ENCODE peak calls at places on chromosomes 5 and 9, in nine cellular contexts. U, K, G, L, X, J, H, N and D are unnamed samples.

GRCh38 chr5:94571415-94571814 is 47.0 kb downstream of the KIAA0825 start:
- DNase-seq in X (no peak), L (no peak), G (no peak), U (no peak), N (no peak), H (no peak), J (no peak), K (no peak), D (no peak)

GRCh38 chr5:170112876-170113516 is 7.3 kb downstream of the FOXI1 start:
- DNase-seq in J (no peak), U (no peak), G (no peak), L (no peak), K (no peak), N (no peak), X (no peak), H (no peak), D (no peak)

GRCh38 chr5:128487041-128487440 is 51.0 kb downstream of the FBN2 start:
- DNase-seq in H (no peak), X (no peak), J (no peak), U (no peak), G (no peak), L (no peak), K (no peak), N (no peak), D (no peak)

GRCh38 chr5:68464424-68464823 is 248.9 kb downstream of the PIK3R1 start:
- DNase-seq in G (peak; percentile 19), L (peak; percentile 15), K (no peak), J (no peak), H (no peak), X (no peak), U (peak; percentile 35), N (peak; percentile 63), D (no peak)

GRCh38 chr5:113212244-113212920 is 222.4 kb downstream of the TSSK1B start:
- DNase-seq in U (peak; percentile 35), K (no peak), H (peak; percentile 27), L (no peak), G (no peak), J (no peak), X (peak; percentile 66), N (no peak), D (peak; percentile 71)

GRCh38 chr9:74478606-74479005 is 18.5 kb upstream of the RORB start:
- DNase-seq in N (no peak), U (no peak), K (no peak), X (no peak), L (no peak), H (no peak), G (no peak), J (no peak), D (peak; percentile 93)

GRCh38 chr9:83384214-83384613 is 154.0 kb downstream of the FRMD3 start:
- DNase-seq in L (no peak), U (no peak), J (no peak), K (no peak), H (no peak), X (no peak), G (no peak), N (no peak), D (peak; percentile 88)

GRCh38 chr5:174418809-174419522 is 305.4 kb upstream of the MSX2 start:
- DNase-seq in K (no peak), L (no peak), H (no peak), U (no peak), G (no peak), X (no peak), J (no peak), N (no peak), D (no peak)

GRCh38 chr5:10666531-10667305 is 94.3 kb downstream of the DAP start:
- DNase-seq in L (no peak), K (no peak), J (no peak), G (no peak), U (no peak), N (no peak), H (no peak), X (no peak), D (no peak)

GRCh38 chr5:88729476-88730182 is 153.4 kb downstream of the MEF2C start:
- DNase-seq in N (peak; percentile 50), K (peak; percentile 24), J (peak; percentile 35), G (peak; percentile 58), U (peak; percentile 83), H (peak; percentile 78), X (no peak), L (no peak), D (peak; percentile 84)

GRCh38 chr5:92002875-92003274 is 619.8 kb upstream of the ARRDC3 start:
- DNase-seq in G (no peak), U (no peak), K (no peak), X (no peak), H (no peak), L (no peak), J (no peak), N (no peak), D (no peak)

GRCh38 chr5:126516133-126516532 is 78.9 kb downstream of the ALDH7A1 start:
- DNase-seq in X (no peak), H (no peak), G (no peak), K (no peak), U (no peak), L (no peak), N (no peak), J (no peak), D (peak; percentile 82)

GRCh38 chr5:78327761-78328510 is 32.5 kb upstream of the SCAMP1 start:
- DNase-seq in J (no peak), X (no peak), N (no peak), G (no peak), K (no peak), U (no peak), L (no peak), H (no peak), D (no peak)

GRCh38 chr9:18638448-18639249 is 164.7 kb downstream of the ADAMTSL1 start:
- DNase-seq in X (no peak), N (no peak), H (no peak), G (no peak), J (no peak), L (no peak), K (no peak), U (no peak), D (no peak)